ENCODE peak calls at places on chromosomes 1 and 21, in seven cellular contexts. One of them, this sample, is unnamed.
A peak's percentile ranks its signal among the peaks of the same experiment; 100 is the strongest.

GRCh38 chr1:224106568-224107281 is 7.2 kb upstream of the FBXO28 start:
- DNase-seq in upper lobe of right lung: no peak
- DNase-seq in AG09309: no peak
- DNase-seq in cardiac muscle cell: peak; percentile 56
- DNase-seq in colonic mucosa: peak; percentile 55
- DNase-seq in K562: peak; percentile 70
- DNase-seq in AG04450: no peak
- DNase-seq in this sample: peak; percentile 45

GRCh38 chr1:8733463-8733862 is 84.0 kb downstream of the RERE start:
- DNase-seq in upper lobe of right lung: no peak
- DNase-seq in AG09309: no peak
- DNase-seq in cardiac muscle cell: no peak
- DNase-seq in colonic mucosa: no peak
- DNase-seq in K562: no peak
- DNase-seq in AG04450: no peak
- DNase-seq in this sample: no peak

GRCh38 chr1:65955503-65955902 is 162.8 kb downstream of the PDE4B start:
- DNase-seq in upper lobe of right lung: no peak
- DNase-seq in AG09309: no peak
- DNase-seq in cardiac muscle cell: no peak
- DNase-seq in colonic mucosa: peak; percentile 31
- DNase-seq in K562: no peak
- DNase-seq in AG04450: no peak
- DNase-seq in this sample: no peak

GRCh38 chr21:34336245-34336644 is 27.6 kb upstream of the KCNE2 start:
- DNase-seq in upper lobe of right lung: no peak
- DNase-seq in AG09309: no peak
- DNase-seq in cardiac muscle cell: peak; percentile 39
- DNase-seq in colonic mucosa: no peak
- DNase-seq in K562: no peak
- DNase-seq in AG04450: no peak
- DNase-seq in this sample: no peak

GRCh38 chr1:179867493-179868330 is 9.9 kb downstream of the TOR1AIP2 start:
- DNase-seq in upper lobe of right lung: no peak
- DNase-seq in AG09309: no peak
- DNase-seq in cardiac muscle cell: peak; percentile 71
- DNase-seq in colonic mucosa: peak; percentile 47
- DNase-seq in K562: peak; percentile 71
- DNase-seq in AG04450: no peak
- DNase-seq in this sample: no peak

GRCh38 chr1:204623894-204624361 is 61.6 kb downstream of the LRRN2 start:
- DNase-seq in upper lobe of right lung: no peak
- DNase-seq in AG09309: no peak
- DNase-seq in cardiac muscle cell: no peak
- DNase-seq in colonic mucosa: no peak
- DNase-seq in K562: peak; percentile 71
- DNase-seq in AG04450: no peak
- DNase-seq in this sample: no peak

GRCh38 chr1:85596531-85596930 is 16.0 kb downstream of the CCN1 start:
- DNase-seq in upper lobe of right lung: no peak
- DNase-seq in AG09309: no peak
- DNase-seq in cardiac muscle cell: no peak
- DNase-seq in colonic mucosa: no peak
- DNase-seq in K562: no peak
- DNase-seq in AG04450: no peak
- DNase-seq in this sample: no peak

GRCh38 chr1:1345384-1345783 is 3.8 kb downstream of the DVL1 start:
- DNase-seq in upper lobe of right lung: no peak
- DNase-seq in AG09309: no peak
- DNase-seq in cardiac muscle cell: no peak
- DNase-seq in colonic mucosa: no peak
- DNase-seq in K562: no peak
- DNase-seq in AG04450: no peak
- DNase-seq in this sample: no peak

GRCh38 chr1:108079550-108079949 is 114.6 kb upstream of the VAV3 start:
- DNase-seq in upper lobe of right lung: no peak
- DNase-seq in AG09309: no peak
- DNase-seq in cardiac muscle cell: no peak
- DNase-seq in colonic mucosa: no peak
- DNase-seq in K562: peak; percentile 93
- DNase-seq in AG04450: no peak
- DNase-seq in this sample: no peak

GRCh38 chr1:72322910-72323309 is 40.6 kb upstream of the NEGR1 start:
- DNase-seq in upper lobe of right lung: no peak
- DNase-seq in AG09309: no peak
- DNase-seq in cardiac muscle cell: no peak
- DNase-seq in colonic mucosa: no peak
- DNase-seq in K562: no peak
- DNase-seq in AG04450: no peak
- DNase-seq in this sample: no peak

GRCh38 chr1:230624097-230624713 is 18.1 kb upstream of the COG2 start:
- DNase-seq in upper lobe of right lung: no peak
- DNase-seq in AG09309: no peak
- DNase-seq in cardiac muscle cell: no peak
- DNase-seq in colonic mucosa: no peak
- DNase-seq in K562: peak; percentile 27
- DNase-seq in AG04450: no peak
- DNase-seq in this sample: no peak

GRCh38 chr21:36909901-36910561 is 56.4 kb downstream of the HLCS start:
- DNase-seq in upper lobe of right lung: no peak
- DNase-seq in AG09309: peak; percentile 98
- DNase-seq in cardiac muscle cell: peak; percentile 97
- DNase-seq in colonic mucosa: no peak
- DNase-seq in K562: no peak
- DNase-seq in AG04450: peak; percentile 93
- DNase-seq in this sample: peak; percentile 89
- TF ChIP-seq CTCF in upper lobe of right lung: no peak
- TF ChIP-seq CTCF in AG09309: no peak
- TF ChIP-seq CTCF in cardiac muscle cell: no peak
- TF ChIP-seq CTCF in colonic mucosa: no peak
- TF ChIP-seq CTCF in K562: no peak
- TF ChIP-seq CTCF in AG04450: no peak
- TF ChIP-seq CTCF in this sample: no peak

DNA sequence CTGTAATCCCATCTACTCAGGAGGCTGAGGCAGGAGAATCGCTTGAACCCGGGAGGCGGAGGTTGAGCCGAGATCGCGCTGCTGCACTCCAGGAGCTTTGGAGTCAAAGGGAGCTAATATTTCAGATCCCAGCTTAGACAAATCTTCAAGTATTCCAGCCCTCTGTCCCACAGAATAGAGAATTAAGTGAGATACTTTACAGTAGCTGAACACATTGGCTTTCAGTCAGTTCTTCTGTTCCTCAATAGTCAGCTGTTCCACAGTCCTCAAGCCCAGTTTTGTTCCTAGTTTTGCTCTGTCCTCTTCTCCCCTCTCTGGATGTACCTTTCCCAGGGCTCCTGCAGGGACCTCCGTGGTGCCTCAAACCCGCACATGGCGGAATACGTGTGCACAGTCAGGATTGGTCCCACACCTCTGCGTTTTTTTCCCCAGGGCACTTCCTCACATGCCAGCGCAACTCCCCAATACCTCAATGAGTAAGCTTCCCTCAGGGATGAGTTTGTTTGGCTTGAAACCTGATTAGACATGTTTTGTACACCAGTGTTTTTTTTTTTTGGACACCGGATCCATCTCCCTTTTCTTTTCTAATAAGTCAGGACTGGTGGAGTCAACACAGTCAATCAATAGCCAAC is 1.2 kb downstream of the MFN2 start:
- DNase-seq in upper lobe of right lung: no peak
- DNase-seq in AG09309: no peak
- DNase-seq in cardiac muscle cell: no peak
- DNase-seq in colonic mucosa: no peak
- DNase-seq in K562: no peak
- DNase-seq in AG04450: no peak
- DNase-seq in this sample: no peak
- H3K4me3 ChIP-seq in upper lobe of right lung: peak overlapping the region; percentile 100
- H3K4me3 ChIP-seq in AG09309: peak overlapping the region; percentile 97
- H3K4me3 ChIP-seq in cardiac muscle cell: peak overlapping the region; percentile 67
- H3K4me3 ChIP-seq in colonic mucosa: peak overlapping the region; percentile 87
- H3K4me3 ChIP-seq in K562: peak overlapping the region; percentile 65
- H3K4me3 ChIP-seq in AG04450: peak overlapping the region; percentile 92
- H3K4me3 ChIP-seq in this sample: no peak overlapping the region

GRCh38 chr1:178738780-178739179 is 13.7 kb downstream of the RALGPS2 start:
- DNase-seq in upper lobe of right lung: no peak
- DNase-seq in AG09309: no peak
- DNase-seq in cardiac muscle cell: no peak
- DNase-seq in colonic mucosa: no peak
- DNase-seq in K562: no peak
- DNase-seq in AG04450: no peak
- DNase-seq in this sample: no peak

GRCh38 chr1:178739285-178740045 is 14.4 kb downstream of the RALGPS2 start:
- DNase-seq in upper lobe of right lung: no peak
- DNase-seq in AG09309: no peak
- DNase-seq in cardiac muscle cell: peak; percentile 45
- DNase-seq in colonic mucosa: no peak
- DNase-seq in K562: no peak
- DNase-seq in AG04450: peak; percentile 51
- DNase-seq in this sample: no peak

DNA sequence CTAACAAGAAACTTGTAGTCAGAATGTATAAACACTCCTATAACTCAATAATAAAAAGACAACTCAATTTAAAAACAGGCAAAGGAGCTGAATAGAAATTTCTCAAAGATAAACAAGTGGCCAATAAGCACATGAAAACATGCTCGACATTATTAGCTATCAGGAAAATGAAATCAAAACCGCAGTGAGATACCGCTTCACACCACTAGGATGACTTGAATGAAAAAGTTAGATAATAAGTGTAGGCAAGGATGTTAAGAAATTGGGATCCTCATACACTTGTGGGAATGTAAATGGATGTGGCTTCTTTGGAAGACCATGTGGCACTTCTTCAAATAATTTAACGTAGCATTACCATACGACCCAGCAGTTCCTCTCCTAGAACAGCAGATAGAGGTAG is 8.9 kb downstream of the RALGPS2 start:
- DNase-seq in upper lobe of right lung: no peak
- DNase-seq in AG09309: no peak
- DNase-seq in cardiac muscle cell: peak; percentile 13
- DNase-seq in colonic mucosa: no peak
- DNase-seq in K562: no peak
- DNase-seq in AG04450: no peak
- DNase-seq in this sample: no peak
- TF ChIP-seq CTCF in upper lobe of right lung: no peak
- TF ChIP-seq CTCF in AG09309: no peak
- TF ChIP-seq CTCF in cardiac muscle cell: peak; percentile 27
- TF ChIP-seq CTCF in colonic mucosa: peak; percentile 11
- TF ChIP-seq CTCF in K562: peak; percentile 18
- TF ChIP-seq CTCF in AG04450: peak; percentile 36
- TF ChIP-seq CTCF in this sample: no peak

DNA sequence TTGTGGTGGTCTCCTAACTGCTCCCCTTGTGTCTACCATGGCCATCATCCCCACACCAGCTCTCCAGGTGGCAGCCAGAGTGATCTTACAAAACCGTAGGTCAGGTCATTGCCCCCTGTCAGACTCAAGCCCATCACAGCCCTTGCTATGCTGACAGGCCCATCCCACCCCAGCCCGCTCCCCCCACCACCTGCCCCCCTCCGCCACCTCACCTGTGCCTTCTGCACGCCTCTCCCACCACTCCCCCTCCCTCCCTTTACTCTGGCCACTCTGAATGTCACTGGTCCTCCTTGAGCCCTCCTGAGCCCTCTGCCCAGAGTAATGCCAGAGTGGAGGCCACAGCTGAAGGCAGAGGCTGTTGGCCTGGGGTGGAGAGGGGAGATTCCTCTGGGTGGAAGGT is 28.5 kb downstream of the TEX35 start:
- DNase-seq in upper lobe of right lung: no peak
- DNase-seq in AG09309: no peak
- DNase-seq in cardiac muscle cell: no peak
- DNase-seq in colonic mucosa: no peak
- DNase-seq in K562: no peak
- DNase-seq in AG04450: no peak
- DNase-seq in this sample: no peak
- H3K4me3 ChIP-seq in upper lobe of right lung: peak overlapping the region; percentile 94
- H3K4me3 ChIP-seq in AG09309: no peak overlapping the region
- H3K4me3 ChIP-seq in cardiac muscle cell: peak overlapping the region; percentile 87
- H3K4me3 ChIP-seq in colonic mucosa: peak overlapping the region; percentile 73
- H3K4me3 ChIP-seq in K562: no peak overlapping the region
- H3K4me3 ChIP-seq in AG04450: no peak overlapping the region
- H3K4me3 ChIP-seq in this sample: no peak overlapping the region

DNA sequence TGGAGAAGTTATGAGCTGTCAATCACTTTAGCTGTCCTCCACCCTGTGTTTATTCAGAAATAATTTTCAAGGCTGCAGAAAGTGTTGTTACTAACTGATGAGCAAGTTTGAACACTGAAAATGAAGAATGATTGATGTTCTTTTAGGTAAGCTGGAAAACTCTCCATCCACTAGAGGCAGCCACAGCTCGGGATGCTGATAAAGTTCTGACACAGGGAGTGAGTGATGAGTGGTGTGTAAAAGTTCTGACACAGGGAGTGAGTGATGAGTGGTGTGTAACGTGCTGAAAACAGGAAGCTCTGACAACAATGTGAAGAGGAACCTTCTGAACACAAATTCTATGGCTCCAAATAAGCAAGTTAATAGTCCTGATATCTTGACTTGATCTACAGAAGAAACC is 197.5 kb upstream of the PTBP2 start:
- DNase-seq in upper lobe of right lung: no peak
- DNase-seq in AG09309: no peak
- DNase-seq in cardiac muscle cell: no peak
- DNase-seq in colonic mucosa: no peak
- DNase-seq in K562: no peak
- DNase-seq in AG04450: no peak
- DNase-seq in this sample: no peak
- TF ChIP-seq CTCF in upper lobe of right lung: no peak
- TF ChIP-seq CTCF in AG09309: no peak
- TF ChIP-seq CTCF in cardiac muscle cell: no peak
- TF ChIP-seq CTCF in colonic mucosa: no peak
- TF ChIP-seq CTCF in K562: no peak
- TF ChIP-seq CTCF in AG04450: peak; percentile 11
- TF ChIP-seq CTCF in this sample: no peak

DNA sequence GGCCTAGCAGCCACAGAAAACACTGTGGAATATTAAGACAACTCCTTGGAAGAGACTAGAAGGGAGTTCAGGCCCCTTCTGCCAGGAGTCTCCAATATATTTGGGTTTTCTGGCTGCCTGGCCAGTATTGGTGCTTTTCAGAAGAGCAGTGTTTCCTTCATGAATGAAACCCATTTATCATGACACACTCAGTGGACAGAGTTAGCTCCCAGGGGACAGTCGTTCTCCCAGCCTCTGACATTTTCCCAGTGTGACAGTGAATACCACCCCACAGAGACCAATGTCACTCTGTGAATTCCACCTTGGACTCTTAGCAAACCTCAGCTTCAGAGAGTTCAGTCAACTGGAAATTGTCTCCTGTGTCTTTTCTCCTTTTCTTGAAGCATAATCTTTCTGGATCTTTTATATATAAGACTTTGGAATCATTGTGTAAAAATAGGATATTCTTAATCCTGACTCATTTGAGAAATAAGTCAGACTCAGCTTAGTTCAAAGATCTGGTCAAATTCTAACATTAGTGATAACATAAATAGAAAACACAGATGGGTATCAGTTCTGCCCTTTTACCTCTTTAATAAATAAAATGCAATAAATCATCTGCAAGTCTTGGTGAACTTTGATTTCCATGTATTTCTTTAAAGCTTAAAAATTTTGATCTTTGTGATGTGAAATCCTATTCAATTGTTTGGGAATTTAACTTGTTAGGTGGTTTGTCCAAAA is 40.4 kb downstream of the GNG12 start:
- DNase-seq in upper lobe of right lung: no peak
- DNase-seq in AG09309: no peak
- DNase-seq in cardiac muscle cell: no peak
- DNase-seq in colonic mucosa: no peak
- DNase-seq in K562: no peak
- DNase-seq in AG04450: no peak
- DNase-seq in this sample: no peak
- H3K4me3 ChIP-seq in upper lobe of right lung: no peak overlapping the region
- H3K4me3 ChIP-seq in AG09309: no peak overlapping the region
- H3K4me3 ChIP-seq in cardiac muscle cell: no peak overlapping the region
- H3K4me3 ChIP-seq in colonic mucosa: no peak overlapping the region
- H3K4me3 ChIP-seq in K562: no peak overlapping the region
- H3K4me3 ChIP-seq in AG04450: no peak overlapping the region
- H3K4me3 ChIP-seq in this sample: no peak overlapping the region

GRCh38 chr1:241499910-241500309 is 19.6 kb downstream of the FH start:
- DNase-seq in upper lobe of right lung: no peak
- DNase-seq in AG09309: no peak
- DNase-seq in cardiac muscle cell: peak; percentile 58
- DNase-seq in colonic mucosa: no peak
- DNase-seq in K562: peak; percentile 36
- DNase-seq in AG04450: peak; percentile 16
- DNase-seq in this sample: no peak
- TF ChIP-seq CTCF in upper lobe of right lung: peak; percentile 11
- TF ChIP-seq CTCF in AG09309: peak; percentile 56
- TF ChIP-seq CTCF in cardiac muscle cell: peak; percentile 60
- TF ChIP-seq CTCF in colonic mucosa: no peak
- TF ChIP-seq CTCF in K562: peak; percentile 50
- TF ChIP-seq CTCF in AG04450: peak; percentile 61
- TF ChIP-seq CTCF in this sample: peak; percentile 52

This sample was measured in kidney epithelial cell.